ENCODE peak calls at places on chromosome 10, in four cellular contexts. D is non-pigmented ciliary epithelial cell; E is naive thymus-derived CD8-positive, alpha-beta T cell; Z is ELR. W is an unnamed sample.

GRCh38 chr10:88992945-88993537 is 2.4 kb downstream of the FAS start:
- DNase-seq in D (no peak), E (no peak), Z (no peak), W (no peak)

GRCh38 chr10:11742779-11743298 is 657 bp downstream of the ECHDC3 start:
- DNase-seq in D (no peak), E (no peak), Z (no peak), W (no peak)

GRCh38 chr10:127834221-127834620 is 58.5 kb downstream of the CLRN3 start:
- DNase-seq in D (no peak), E (no peak), Z (no peak), W (no peak)

GRCh38 chr10:71442000-71442399 is 45.3 kb downstream of the CDH23 start:
- DNase-seq in D (no peak), E (no peak), Z (no peak), W (no peak)

GRCh38 chr10:13404791-13405190 is 56.7 kb upstream of the SEPHS1 start:
- DNase-seq in D (no peak), E (no peak), Z (no peak), W (no peak)

GRCh38 chr10:72418679-72419078 is 64.0 kb upstream of the DNAJB12 start:
- DNase-seq in D (no peak), E (no peak), Z (no peak), W (no peak)

GRCh38 chr10:2625094-2625493 is 442.3 kb upstream of the PFKP start:
- DNase-seq in D (no peak), E (no peak), Z (no peak), W (no peak)

GRCh38 chr10:110643670-110644597 is at the start of gene RBM20:
- DNase-seq in D (no peak), E (peak; percentile 20), Z (peak; percentile 50), W (no peak)